ENCODE peak calls at places on chromosomes 13 and 19, in five cellular contexts. B is K562, I is GM12892, M is SK-N-SH, R is GM12878. P is an unnamed sample.

GRCh38 chr13:114059946-114060860 is 72.2 kb downstream of the RASA3 start:
- DNase-seq in B (no peak), I (no peak), M (no peak), R (no peak), P (no peak)

GRCh38 chr13:98565726-98566577 is 11.0 kb downstream of the STK24 start:
- DNase-seq in B (no peak), I (no peak), M (peak), R (no peak), P (no peak)

GRCh38 chr13:23921451-23921888 is 24.2 kb upstream of the C1QTNF9B start:
- DNase-seq in B (peak), I (no peak), M (peak), R (no peak), P (no peak)

GRCh38 chr19:2302319-2303208 is 5.4 kb downstream of the LINGO3 start:
- DNase-seq in B (peak), I (no peak), M (no peak), R (no peak), P (no peak)

GRCh38 chr19:47047272-47047930 is 1.0 kb downstream of the TMEM160 start:
- DNase-seq in B (no peak), I (no peak), M (no peak), R (no peak), P (no peak)

GRCh38 chr13:113792821-113793717 is 34.0 kb downstream of the TMEM255B start:
- DNase-seq in B (no peak), I (no peak), M (no peak), R (no peak), P (no peak)

GRCh38 chr13:83167203-83167602 is 715.1 kb downstream of the SLITRK1 start:
- DNase-seq in B (no peak), I (no peak), M (no peak), R (no peak), P (no peak)

GRCh38 chr19:10872551-10873107 is 1.3 kb downstream of the CARM1 start:
- DNase-seq in B (no peak), I (no peak), M (no peak), R (no peak), P (no peak)

GRCh38 chr13:99357920-99358319 is 50.7 kb upstream of the GPR183 start:
- DNase-seq in B (no peak), I (no peak), M (no peak), R (no peak), P (no peak)

GRCh38 chr13:77692746-77693448 is 4.6 kb upstream of the SLAIN1 start:
- DNase-seq in B (no peak), I (no peak), M (no peak), R (no peak), P (no peak)

GRCh38 chr13:37263881-37264280 is 158.4 kb upstream of the CSNK1A1L start:
- DNase-seq in B (no peak), I (no peak), M (no peak), R (no peak), P (no peak)

GRCh38 chr19:1189419-1189818 is 15.4 kb upstream of the SBNO2 start:
- DNase-seq in B (peak), I (no peak), M (no peak), R (no peak), P (no peak)

GRCh38 chr13:29573190-29573589 is 22.3 kb downstream of the SLC7A1 start:
- DNase-seq in B (no peak), I (no peak), M (no peak), R (no peak), P (peak)

GRCh38 chr19:11202488-11203193 is 5.3 kb upstream of the KANK2 start:
- DNase-seq in B (no peak), I (no peak), M (no peak), R (no peak), P (no peak)

GRCh38 chr19:38683393-38684077 is 36.1 kb downstream of the ACTN4 start:
- DNase-seq in B (peak), I (no peak), M (no peak), R (no peak), P (no peak)

GRCh38 chr13:92716749-92717148 is 509.9 kb upstream of the GPC6 start:
- DNase-seq in B (no peak), I (no peak), M (no peak), R (no peak), P (no peak)

GRCh38 chr13:30616927-30617314 is 799 bp upstream of the USPL1 start:
- DNase-seq in B (peak), I (peak), M (peak), R (peak), P (no peak)

GRCh38 chr19:42284066-42284501 is 15.0 kb downstream of the CIC start:
- DNase-seq in B (peak), I (peak), M (peak), R (no peak), P (peak)

GRCh38 chr19:996051-996838 is 4.0 kb upstream of the GRIN3B start:
- DNase-seq in B (peak), I (no peak), M (peak), R (no peak), P (peak)

GRCh38 chr19:47447470-47448359 is 24.0 kb downstream of the SLC8A2 start:
- DNase-seq in B (peak), I (no peak), M (peak), R (no peak), P (no peak)

GRCh38 chr19:35318679-35319448 is 10.1 kb upstream of the CD22 start:
- DNase-seq in B (peak), I (peak), M (no peak), R (no peak), P (no peak)

GRCh38 chr19:861756-862528 is 2.5 kb downstream of the CFD start:
- DNase-seq in B (peak), I (peak), M (peak), R (no peak), P (no peak)

GRCh38 chr19:31312004-31312403 is 37.2 kb downstream of the TSHZ3 start:
- DNase-seq in B (no peak), I (no peak), M (no peak), R (no peak), P (no peak)

GRCh38 chr13:109332501-109333499 is 453.6 kb downstream of the IRS2 start:
- DNase-seq in B (no peak), I (no peak), M (no peak), R (no peak), P (no peak)

GRCh38 chr19:55838906-55839305 is 2.6 kb downstream of the NLRP4 start:
- DNase-seq in B (no peak), I (no peak), M (no peak), R (no peak), P (no peak)

GRCh38 chr13:73578251-73578875 is 519.6 kb downstream of the KLF5 start:
- DNase-seq in B (no peak), I (no peak), M (no peak), R (no peak), P (no peak)

GRCh38 chr19:38868551-38868950 is 9.5 kb downstream of the RINL start:
- DNase-seq in B (no peak), I (no peak), M (no peak), R (no peak), P (no peak)

GRCh38 chr19:15154002-15154612 is 46.7 kb downstream of the NOTCH3 start:
- DNase-seq in B (peak), I (no peak), M (peak), R (no peak), P (no peak)

DNA sequence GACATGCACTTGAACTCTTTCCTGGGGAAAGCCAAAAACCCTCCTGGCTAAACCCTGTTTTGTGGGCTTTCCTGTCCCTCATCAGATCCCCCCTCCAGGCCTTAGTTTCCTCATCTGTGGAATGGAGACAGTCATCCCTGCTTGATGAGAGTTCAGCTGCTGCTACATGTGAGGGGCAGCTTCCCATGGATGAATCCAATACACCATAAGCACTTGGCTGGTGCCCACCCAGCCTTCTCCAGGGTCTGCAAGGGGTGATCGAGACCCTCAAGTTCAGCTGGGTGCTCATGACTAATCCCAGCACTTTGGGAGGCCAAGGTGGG is 21.6 kb downstream of the IL12RB1 start:
- DNase-seq in B (no peak), I (no peak), M (no peak), R (no peak), P (no peak)
- TF ChIP-seq TAF1 in B (no peak), I (no peak), M (no peak), R (no peak), P (no peak)

GRCh38 chr19:50870417-50871089 is 2.7 kb upstream of the KLK2 start:
- DNase-seq in B (peak), I (no peak), M (peak), R (no peak), P (peak)
- TF ChIP-seq TAF1 in B (peak), I (no peak), M (no peak), R (no peak), P (no peak)

GRCh38 chr13:40666058-40666904 is at the start of gene FOXO1:
- DNase-seq in B (peak), I (peak), M (peak), R (no peak), P (peak)
- TF ChIP-seq TAF1 in B (peak), I (peak), M (peak), R (peak), P (peak)

DNA sequence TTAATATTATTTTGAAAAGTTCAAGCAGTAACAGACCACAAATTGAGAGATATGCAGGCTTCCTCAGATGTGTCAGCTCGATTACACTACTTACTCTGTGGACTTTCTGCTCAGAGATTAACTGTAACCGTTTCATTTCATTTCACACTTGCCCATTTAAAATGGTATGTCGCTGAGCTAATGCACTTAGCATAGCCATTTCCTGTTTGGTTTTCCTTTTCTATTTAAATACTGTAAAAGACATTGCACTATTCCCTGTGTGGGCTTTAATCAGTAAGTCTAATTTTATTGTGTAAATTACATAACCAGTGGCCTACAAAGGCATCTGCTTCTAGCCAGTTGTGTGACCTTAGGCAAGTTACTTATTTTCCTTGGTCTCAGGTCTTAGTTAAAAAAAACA is 237.6 kb downstream of the LACC1 start:
- DNase-seq in B (no peak), I (no peak), M (no peak), R (no peak), P (no peak)
- TF ChIP-seq TAF1 in B (no peak), I (no peak), M (no peak), R (no peak), P (no peak)

GRCh38 chr13:34847751-34848150 is 94.3 kb upstream of the NBEA start:
- DNase-seq in B (no peak), I (no peak), M (no peak), R (no peak), P (no peak)
- TF ChIP-seq TAF1 in B (no peak), I (no peak), M (no peak), R (no peak), P (no peak)

DNA sequence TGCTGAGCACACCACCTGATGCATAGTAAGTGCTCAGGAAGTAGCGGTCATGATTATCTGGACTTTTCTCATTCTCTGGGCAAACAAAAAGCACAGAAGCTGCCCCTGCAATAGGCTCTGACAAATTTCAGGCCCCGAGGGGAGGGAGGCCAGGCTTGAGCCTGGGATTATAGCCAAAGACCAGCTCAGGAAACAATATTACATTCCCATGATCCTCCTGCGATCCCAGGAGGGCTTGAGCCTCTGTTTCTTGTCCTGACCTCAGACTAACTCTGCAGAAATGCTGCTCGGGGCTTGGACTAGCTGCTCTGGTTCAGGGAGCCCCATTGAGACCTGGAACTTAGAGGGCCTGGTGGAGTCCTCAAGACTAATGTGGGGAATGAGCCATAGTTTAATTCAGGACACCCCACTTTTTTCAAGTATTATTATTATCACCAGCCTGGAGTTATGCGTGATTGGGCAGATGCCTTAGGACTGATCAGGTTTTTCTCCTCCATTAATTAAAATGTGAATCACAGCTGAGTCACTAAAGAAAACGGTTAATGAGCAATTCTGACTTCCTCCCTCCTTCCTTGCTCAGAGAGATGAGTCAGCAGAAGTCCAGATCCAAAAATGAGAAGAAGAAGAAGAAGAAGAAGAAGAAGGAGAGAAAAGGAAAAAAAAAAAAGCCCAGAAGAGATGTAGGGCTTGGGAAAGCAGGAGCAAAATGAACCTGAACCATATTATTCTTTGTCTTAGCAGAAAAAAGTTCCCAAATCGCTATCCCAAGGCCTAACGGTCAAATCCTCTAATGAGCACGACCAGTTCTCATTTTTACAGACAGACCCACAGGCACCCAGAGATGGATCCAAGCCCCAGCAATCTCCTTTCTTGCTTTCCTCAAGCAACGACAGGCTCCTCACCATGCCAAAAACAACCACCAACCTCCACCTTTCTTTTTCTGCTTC is 107.2 kb downstream of the CACNA1A start:
- DNase-seq in B (peak), I (no peak), M (no peak), R (no peak), P (no peak)
- TF ChIP-seq TAF1 in B (no peak), I (no peak), M (no peak), R (no peak), P (no peak)

GRCh38 chr19:49133621-49134454 is 14.5 kb downstream of the PPFIA3 start:
- DNase-seq in B (peak), I (no peak), M (peak), R (no peak), P (no peak)
- TF ChIP-seq TAF1 in B (no peak), I (no peak), M (no peak), R (no peak), P (no peak)

GRCh38 chr19:4523306-4524110 is 5.2 kb upstream of the PLIN4 start:
- DNase-seq in B (peak), I (peak), M (peak), R (no peak), P (no peak)

GRCh38 chr19:4524808-4525562 is 6.7 kb upstream of the PLIN4 start:
- DNase-seq in B (peak), I (peak), M (peak), R (no peak), P (peak)

GRCh38 chr19:4521170-4521887 is 3.0 kb upstream of the PLIN4 start:
- DNase-seq in B (no peak), I (no peak), M (no peak), R (no peak), P (no peak)

GRCh38 chr19:4521888-4522242 is 3.6 kb upstream of the PLIN4 start:
- DNase-seq in B (no peak), I (no peak), M (no peak), R (no peak), P (no peak)

GRCh38 chr19:4522291-4523002 is 4.2 kb upstream of the PLIN4 start:
- DNase-seq in B (no peak), I (no peak), M (no peak), R (no peak), P (no peak)
- TF ChIP-seq TAF1 in B (no peak), I (no peak), M (no peak), R (no peak), P (no peak)

DNA sequence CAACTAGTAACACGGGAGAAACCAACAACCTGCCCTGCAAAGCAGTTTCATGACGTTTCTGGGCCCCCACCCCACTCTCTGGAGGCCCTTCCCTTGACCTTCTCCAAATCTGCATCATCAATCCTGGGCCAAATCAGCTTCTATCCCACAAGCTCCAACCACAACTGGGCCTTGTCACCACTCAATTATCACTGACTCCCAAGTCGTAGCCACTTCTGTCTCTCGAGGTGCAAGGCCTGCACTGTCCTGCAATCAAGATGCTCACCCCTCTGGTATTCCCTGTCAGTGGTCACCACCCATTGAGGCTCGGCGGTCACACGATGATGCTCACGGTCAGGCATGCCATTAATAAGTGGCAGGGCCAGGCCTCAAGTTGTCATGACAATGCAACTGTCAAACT is 7.4 kb downstream of the ELAVL1 start:
- DNase-seq in B (no peak), I (no peak), M (no peak), R (no peak), P (no peak)
- TF ChIP-seq TAF1 in B (no peak), I (no peak), M (no peak), R (no peak), P (no peak)

P was measured in GM12891.